ENCODE peak calls at places on chromosomes 11 and 22, in ten cellular contexts. U, J, H, I, L, Y, V, T, S and E are unnamed samples.

GRCh38 chr11:70144262-70144661 is 58.8 kb upstream of the FADD start:
- DNase-seq in I (no peak), V (no peak), J (no peak), Y (no peak), U (no peak), L (no peak), S (no peak), T (no peak), H (no peak), E (no peak)

GRCh38 chr11:134267966-134268365 is 8.2 kb upstream of the GLB1L3 start:
- DNase-seq in Y (no peak), J (no peak), V (no peak), H (no peak), U (no peak), L (no peak), S (no peak), I (no peak), T (no peak), E (no peak)

GRCh38 chr11:27719575-27719925 is 19.3 kb upstream of the BDNF start:
- DNase-seq in S (no peak), V (no peak), T (no peak), L (no peak), I (no peak), J (no peak), Y (no peak), U (no peak), H (no peak), E (no peak)

GRCh38 chr11:62923634-62924411 is 2.7 kb upstream of the CHRM1 start:
- DNase-seq in L (no peak), T (peak; percentile 81), S (no peak), H (no peak), V (no peak), I (peak; percentile 69), Y (peak; percentile 18), J (no peak), U (no peak), E (no peak)

GRCh38 chr22:17629167-17629489 is 579 bp upstream of the ATP6V1E1 start:
- DNase-seq in S (no peak), J (no peak), V (no peak), H (peak; percentile 5), U (no peak), Y (no peak), I (no peak), L (no peak), T (no peak), E (no peak)

GRCh38 chr22:19818264-19819208 is 36.1 kb downstream of the GNB1L start:
- DNase-seq in I (no peak), V (no peak), T (peak; percentile 63), L (peak; percentile 6), U (no peak), H (peak; percentile 13), Y (no peak), S (no peak), J (no peak), E (peak; percentile 10)

GRCh38 chr11:3160252-3161031 is 4.7 kb downstream of the OSBPL5 start:
- DNase-seq in T (peak; percentile 91), V (no peak), I (peak; percentile 74), Y (peak; percentile 88), U (peak; percentile 96), L (peak; percentile 66), H (peak; percentile 68), J (peak; percentile 92), S (peak; percentile 89), E (peak; percentile 93)

GRCh38 chr11:134345237-134345550 is 13.4 kb downstream of the GLB1L2 start:
- DNase-seq in U (no peak), I (no peak), J (no peak), H (no peak), S (no peak), L (no peak), T (no peak), Y (no peak), V (no peak), E (no peak)

GRCh38 chr22:38927033-38927789 is 30.2 kb upstream of the APOBEC3A start:
- DNase-seq in T (peak; percentile 92), S (peak; percentile 66), U (peak; percentile 89), I (peak; percentile 62), L (peak; percentile 66), V (peak; percentile 84), Y (peak; percentile 67), H (peak; percentile 50), J (peak; percentile 37), E (peak; percentile 82)

GRCh38 chr11:114251797-114252327 is 44.3 kb upstream of the NNMT start:
- DNase-seq in H (no peak), S (peak; percentile 58), Y (no peak), V (no peak), L (no peak), U (peak; percentile 63), I (no peak), J (no peak), T (no peak), E (no peak)

DNA sequence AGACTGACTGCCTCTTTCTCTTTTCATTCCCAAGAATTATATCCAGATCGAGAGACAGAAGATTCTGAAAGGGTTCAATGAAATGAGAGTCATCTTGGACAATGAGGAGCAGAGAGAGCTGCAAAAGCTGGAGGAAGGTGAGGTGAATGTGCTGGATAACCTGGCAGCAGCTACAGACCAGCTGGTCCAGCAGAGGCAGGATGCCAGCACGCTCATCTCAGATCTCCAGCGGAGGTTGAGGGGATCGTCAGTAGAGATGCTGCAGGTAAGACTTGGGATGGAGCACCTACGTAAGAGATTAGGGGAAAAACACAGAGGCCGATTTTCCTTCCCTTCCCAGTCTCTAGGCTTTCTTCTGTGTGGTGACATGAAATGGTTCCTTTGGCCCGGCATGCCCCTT is 8.7 kb downstream of the TRIM22 start:
- DNase-seq in I (no peak), J (no peak), U (no peak), H (no peak), Y (no peak), T (no peak), V (no peak), S (no peak), L (no peak), E (no peak)
- TF ChIP-seq POLR2A in I (no peak), J (no peak), U (no peak), H (no peak), Y (no peak), T (no peak), V (no peak), S (no peak), L (no peak), E (no peak)

GRCh38 chr11:82733444-82734119 is at the start of gene FAM181B:
- DNase-seq in V (peak; percentile 32), H (peak; percentile 43), S (peak; percentile 61), J (no peak), I (no peak), L (peak; percentile 32), U (peak; percentile 72), Y (peak; percentile 44), T (peak; percentile 91), E (peak; percentile 65)
- TF ChIP-seq CTCF in V (no peak), H (no peak), S (no peak), J (no peak), I (no peak), L (no peak), U (no peak), Y (no peak), T (no peak), E (no peak)

GRCh38 chr11:6615882-6616585 is 3.2 kb downstream of the TPP1 start:
- DNase-seq in S (no peak), T (no peak), L (no peak), V (no peak), U (peak; percentile 48), I (no peak), H (no peak), J (peak; percentile 63), Y (no peak), E (no peak)

GRCh38 chr11:6617315-6617781 is 1.9 kb downstream of the TPP1 start:
- DNase-seq in T (no peak), S (no peak), Y (no peak), U (peak; percentile 50), H (no peak), J (no peak), V (no peak), I (no peak), L (no peak), E (no peak)

GRCh38 chr11:6616596-6617250 is 2.5 kb downstream of the TPP1 start:
- DNase-seq in Y (no peak), I (no peak), J (no peak), U (peak; percentile 67), V (no peak), L (no peak), H (no peak), T (peak; percentile 73), S (no peak), E (no peak)

GRCh38 chr11:6619021-6619745 is at the start of gene TPP1:
- DNase-seq in Y (peak; percentile 94), T (peak; percentile 60), V (peak; percentile 94), J (peak; percentile 94), U (peak; percentile 98), S (peak; percentile 95), H (peak; percentile 94), L (peak; percentile 89), I (peak; percentile 96), E (peak; percentile 96)

GRCh38 chr11:6618117-6619020 is 853 bp downstream of the TPP1 start:
- DNase-seq in V (no peak), S (peak; percentile 68), U (peak; percentile 85), J (peak; percentile 90), I (peak; percentile 24), H (no peak), Y (peak; percentile 70), T (no peak), L (peak; percentile 65), E (peak; percentile 69)
- H3K4me1 ChIP-seq in V (peaks cover 12% of the 10 kb centered on the region), S (peaks cover 4% of the 10 kb centered on the region), U (peaks cover 29% of the 10 kb centered on the region), J (peaks cover 7% of the 10 kb centered on the region), I (no peaks in the 10 kb centered on the region), H (no peaks in the 10 kb centered on the region), Y (peaks cover 32% of the 10 kb centered on the region), T (peaks cover 17% of the 10 kb centered on the region), L (peaks cover 8% of the 10 kb centered on the region), E (no peaks in the 10 kb centered on the region)

GRCh38 chr22:36331912-36332622 is 55.7 kb downstream of the MYH9 start:
- DNase-seq in I (peak; percentile 71), U (peak; percentile 91), Y (peak; percentile 75), T (no peak), J (peak; percentile 49), H (no peak), V (no peak), S (peak; percentile 70), L (peak; percentile 79), E (peak; percentile 70)
- TF ChIP-seq POLR2A in I (no peak), U (no peak), Y (no peak), T (peak; percentile 7), J (no peak), H (no peak), V (no peak), S (no peak), L (no peak), E (no peak)